ENCODE peak calls at places on chromosomes 12 and 14, in nine cellular contexts. One of them, this sample, is unnamed.

GRCh38 chr14:35341454-35342159 is 49.4 kb downstream of the PSMA6 start:
- DNase-seq in foreskin fibroblast: peak
- DNase-seq in T-cell: peak
- DNase-seq in foreskin keratinocyte: peak
- DNase-seq in NCI-H1436: peak
- DNase-seq in NCI-H1105: peak
- DNase-seq in left lung: peak
- DNase-seq in KBM-7: peak
- DNase-seq in activated T-helper 1 cell treated with anti-CD3 and anti-CD28 coated beads, Interleukin-2, amount 50 U/mL, for 16 hours: no peak
- DNase-seq in this sample: peak

GRCh38 chr14:104891121-104891551 is 26.1 kb downstream of the CEP170B start:
- DNase-seq in foreskin fibroblast: no peak
- DNase-seq in T-cell: no peak
- DNase-seq in foreskin keratinocyte: no peak
- DNase-seq in NCI-H1436: no peak
- DNase-seq in NCI-H1105: no peak
- DNase-seq in left lung: no peak
- DNase-seq in KBM-7: no peak
- DNase-seq in activated T-helper 1 cell treated with anti-CD3 and anti-CD28 coated beads, Interleukin-2, amount 50 U/mL, for 16 hours: no peak
- DNase-seq in this sample: peak

GRCh38 chr12:29756741-29757390 is 26.9 kb downstream of the TMTC1 start:
- DNase-seq in foreskin fibroblast: peak
- DNase-seq in T-cell: no peak
- DNase-seq in foreskin keratinocyte: peak
- DNase-seq in NCI-H1436: no peak
- DNase-seq in NCI-H1105: no peak
- DNase-seq in left lung: no peak
- DNase-seq in KBM-7: no peak
- DNase-seq in activated T-helper 1 cell treated with anti-CD3 and anti-CD28 coated beads, Interleukin-2, amount 50 U/mL, for 16 hours: no peak
- DNase-seq in this sample: no peak

GRCh38 chr12:54388214-54389138 is 3.9 kb upstream of the ZNF385A start:
- DNase-seq in foreskin fibroblast: peak
- DNase-seq in T-cell: no peak
- DNase-seq in foreskin keratinocyte: no peak
- DNase-seq in NCI-H1436: no peak
- DNase-seq in NCI-H1105: no peak
- DNase-seq in left lung: no peak
- DNase-seq in KBM-7: no peak
- DNase-seq in activated T-helper 1 cell treated with anti-CD3 and anti-CD28 coated beads, Interleukin-2, amount 50 U/mL, for 16 hours: no peak
- DNase-seq in this sample: no peak

GRCh38 chr12:118541945-118542344 is 165.6 kb downstream of the SUDS3 start:
- DNase-seq in foreskin fibroblast: no peak
- DNase-seq in T-cell: no peak
- DNase-seq in foreskin keratinocyte: no peak
- DNase-seq in NCI-H1436: no peak
- DNase-seq in NCI-H1105: no peak
- DNase-seq in left lung: no peak
- DNase-seq in KBM-7: no peak
- DNase-seq in activated T-helper 1 cell treated with anti-CD3 and anti-CD28 coated beads, Interleukin-2, amount 50 U/mL, for 16 hours: no peak
- DNase-seq in this sample: no peak

GRCh38 chr12:95164656-95165055 is 52.6 kb downstream of the FGD6 start:
- DNase-seq in foreskin fibroblast: peak
- DNase-seq in T-cell: no peak
- DNase-seq in foreskin keratinocyte: peak
- DNase-seq in NCI-H1436: no peak
- DNase-seq in NCI-H1105: no peak
- DNase-seq in left lung: no peak
- DNase-seq in KBM-7: no peak
- DNase-seq in activated T-helper 1 cell treated with anti-CD3 and anti-CD28 coated beads, Interleukin-2, amount 50 U/mL, for 16 hours: no peak
- DNase-seq in this sample: no peak

GRCh38 chr14:77654001-77654431 is 37.6 kb upstream of the SPTLC2 start:
- DNase-seq in foreskin fibroblast: no peak
- DNase-seq in T-cell: no peak
- DNase-seq in foreskin keratinocyte: no peak
- DNase-seq in NCI-H1436: no peak
- DNase-seq in NCI-H1105: no peak
- DNase-seq in left lung: no peak
- DNase-seq in KBM-7: no peak
- DNase-seq in activated T-helper 1 cell treated with anti-CD3 and anti-CD28 coated beads, Interleukin-2, amount 50 U/mL, for 16 hours: no peak
- DNase-seq in this sample: no peak

GRCh38 chr14:96146131-96146771 is 58.4 kb upstream of the BDKRB2 start:
- DNase-seq in foreskin fibroblast: peak
- DNase-seq in T-cell: no peak
- DNase-seq in foreskin keratinocyte: peak
- DNase-seq in NCI-H1436: no peak
- DNase-seq in NCI-H1105: no peak
- DNase-seq in left lung: no peak
- DNase-seq in KBM-7: no peak
- DNase-seq in activated T-helper 1 cell treated with anti-CD3 and anti-CD28 coated beads, Interleukin-2, amount 50 U/mL, for 16 hours: no peak
- DNase-seq in this sample: no peak

GRCh38 chr14:36028218-36028617 is 148.3 kb downstream of the PTCSC3 start:
- DNase-seq in foreskin fibroblast: no peak
- DNase-seq in T-cell: no peak
- DNase-seq in foreskin keratinocyte: no peak
- DNase-seq in NCI-H1436: no peak
- DNase-seq in NCI-H1105: no peak
- DNase-seq in left lung: no peak
- DNase-seq in KBM-7: no peak
- DNase-seq in activated T-helper 1 cell treated with anti-CD3 and anti-CD28 coated beads, Interleukin-2, amount 50 U/mL, for 16 hours: no peak
- DNase-seq in this sample: no peak

GRCh38 chr12:111056618-111057521 is 136.5 kb upstream of the MYL2 start:
- DNase-seq in foreskin fibroblast: no peak
- DNase-seq in T-cell: peak
- DNase-seq in foreskin keratinocyte: no peak
- DNase-seq in NCI-H1436: no peak
- DNase-seq in NCI-H1105: no peak
- DNase-seq in left lung: no peak
- DNase-seq in KBM-7: peak
- DNase-seq in activated T-helper 1 cell treated with anti-CD3 and anti-CD28 coated beads, Interleukin-2, amount 50 U/mL, for 16 hours: peak
- DNase-seq in this sample: peak

GRCh38 chr14:98698341-98698740 is 573.7 kb downstream of the BCL11B start:
- DNase-seq in foreskin fibroblast: no peak
- DNase-seq in T-cell: no peak
- DNase-seq in foreskin keratinocyte: no peak
- DNase-seq in NCI-H1436: no peak
- DNase-seq in NCI-H1105: no peak
- DNase-seq in left lung: no peak
- DNase-seq in KBM-7: no peak
- DNase-seq in activated T-helper 1 cell treated with anti-CD3 and anti-CD28 coated beads, Interleukin-2, amount 50 U/mL, for 16 hours: no peak
- DNase-seq in this sample: no peak

GRCh38 chr14:50301914-50302313 is 10.1 kb downstream of the L2HGDH start:
- DNase-seq in foreskin fibroblast: no peak
- DNase-seq in T-cell: no peak
- DNase-seq in foreskin keratinocyte: peak
- DNase-seq in NCI-H1436: no peak
- DNase-seq in NCI-H1105: no peak
- DNase-seq in left lung: no peak
- DNase-seq in KBM-7: no peak
- DNase-seq in activated T-helper 1 cell treated with anti-CD3 and anti-CD28 coated beads, Interleukin-2, amount 50 U/mL, for 16 hours: no peak
- DNase-seq in this sample: no peak

GRCh38 chr14:60222820-60223219 is 26.2 kb upstream of the PPM1A start:
- DNase-seq in foreskin fibroblast: no peak
- DNase-seq in T-cell: no peak
- DNase-seq in foreskin keratinocyte: no peak
- DNase-seq in NCI-H1436: no peak
- DNase-seq in NCI-H1105: no peak
- DNase-seq in left lung: no peak
- DNase-seq in KBM-7: no peak
- DNase-seq in activated T-helper 1 cell treated with anti-CD3 and anti-CD28 coated beads, Interleukin-2, amount 50 U/mL, for 16 hours: no peak
- DNase-seq in this sample: no peak

GRCh38 chr14:50038398-50039119 is 77.8 kb downstream of the VCPKMT start:
- DNase-seq in foreskin fibroblast: peak
- DNase-seq in T-cell: no peak
- DNase-seq in foreskin keratinocyte: peak
- DNase-seq in NCI-H1436: no peak
- DNase-seq in NCI-H1105: no peak
- DNase-seq in left lung: no peak
- DNase-seq in KBM-7: peak
- DNase-seq in activated T-helper 1 cell treated with anti-CD3 and anti-CD28 coated beads, Interleukin-2, amount 50 U/mL, for 16 hours: no peak
- DNase-seq in this sample: peak

GRCh38 chr12:71011261-71011660 is 90.7 kb upstream of the PTPRR start:
- DNase-seq in foreskin fibroblast: peak
- DNase-seq in T-cell: no peak
- DNase-seq in foreskin keratinocyte: peak
- DNase-seq in NCI-H1436: no peak
- DNase-seq in NCI-H1105: no peak
- DNase-seq in left lung: no peak
- DNase-seq in KBM-7: no peak
- DNase-seq in activated T-helper 1 cell treated with anti-CD3 and anti-CD28 coated beads, Interleukin-2, amount 50 U/mL, for 16 hours: no peak
- DNase-seq in this sample: no peak

GRCh38 chr14:88597038-88597437 is 34.2 kb downstream of the ZC3H14 start:
- DNase-seq in foreskin fibroblast: no peak
- DNase-seq in T-cell: no peak
- DNase-seq in foreskin keratinocyte: no peak
- DNase-seq in NCI-H1436: no peak
- DNase-seq in NCI-H1105: no peak
- DNase-seq in left lung: no peak
- DNase-seq in KBM-7: no peak
- DNase-seq in activated T-helper 1 cell treated with anti-CD3 and anti-CD28 coated beads, Interleukin-2, amount 50 U/mL, for 16 hours: no peak
- DNase-seq in this sample: no peak

GRCh38 chr12:9378430-9378835 is 170.2 kb upstream of the PZP start:
- DNase-seq in foreskin fibroblast: no peak
- DNase-seq in T-cell: no peak
- DNase-seq in foreskin keratinocyte: peak
- DNase-seq in NCI-H1436: no peak
- DNase-seq in NCI-H1105: no peak
- DNase-seq in left lung: no peak
- DNase-seq in KBM-7: peak
- DNase-seq in activated T-helper 1 cell treated with anti-CD3 and anti-CD28 coated beads, Interleukin-2, amount 50 U/mL, for 16 hours: no peak
- DNase-seq in this sample: no peak